ENCODE peak calls at places on chromosomes 12 and 14, in four cellular contexts. One of them, this sample, is unnamed.

GRCh38 chr12:122872815-122873361 is 23.0 kb downstream of the VPS37B start:
- DNase-seq in heart left ventricle: no peak
- DNase-seq in A549: no peak
- DNase-seq in transverse colon: no peak
- DNase-seq in this sample: no peak

GRCh38 chr12:61750604-61751003 is 509.6 kb upstream of the USP15 start:
- DNase-seq in heart left ventricle: no peak
- DNase-seq in A549: no peak
- DNase-seq in transverse colon: no peak
- DNase-seq in this sample: no peak

GRCh38 chr12:31322651-31323248 is 3.2 kb downstream of the SINHCAF start:
- DNase-seq in heart left ventricle: no peak
- DNase-seq in A549: peak; percentile 43
- DNase-seq in transverse colon: peak; percentile 13
- DNase-seq in this sample: peak; percentile 41

GRCh38 chr12:64633940-64634337 is 23.6 kb downstream of the RASSF3 start:
- DNase-seq in heart left ventricle: peak; percentile 32
- DNase-seq in A549: peak; percentile 92
- DNase-seq in transverse colon: peak; percentile 74
- DNase-seq in this sample: no peak

GRCh38 chr14:91354221-91354916 is 63.3 kb downstream of the CCDC88C start:
- DNase-seq in heart left ventricle: no peak
- DNase-seq in A549: no peak
- DNase-seq in transverse colon: no peak
- DNase-seq in this sample: no peak

GRCh38 chr14:95274874-95275273 is 44.8 kb downstream of the CLMN start:
- DNase-seq in heart left ventricle: no peak
- DNase-seq in A549: no peak
- DNase-seq in transverse colon: no peak
- DNase-seq in this sample: no peak

GRCh38 chr14:89351364-89351957 is 65.6 kb downstream of the FOXN3 start:
- DNase-seq in heart left ventricle: peak; percentile 30
- DNase-seq in A549: peak; percentile 29
- DNase-seq in transverse colon: peak; percentile 35
- DNase-seq in this sample: peak; percentile 82

GRCh38 chr12:1994429-1995143 is 9.7 kb downstream of the DCP1B start:
- DNase-seq in heart left ventricle: no peak
- DNase-seq in A549: no peak
- DNase-seq in transverse colon: no peak
- DNase-seq in this sample: no peak

DNA sequence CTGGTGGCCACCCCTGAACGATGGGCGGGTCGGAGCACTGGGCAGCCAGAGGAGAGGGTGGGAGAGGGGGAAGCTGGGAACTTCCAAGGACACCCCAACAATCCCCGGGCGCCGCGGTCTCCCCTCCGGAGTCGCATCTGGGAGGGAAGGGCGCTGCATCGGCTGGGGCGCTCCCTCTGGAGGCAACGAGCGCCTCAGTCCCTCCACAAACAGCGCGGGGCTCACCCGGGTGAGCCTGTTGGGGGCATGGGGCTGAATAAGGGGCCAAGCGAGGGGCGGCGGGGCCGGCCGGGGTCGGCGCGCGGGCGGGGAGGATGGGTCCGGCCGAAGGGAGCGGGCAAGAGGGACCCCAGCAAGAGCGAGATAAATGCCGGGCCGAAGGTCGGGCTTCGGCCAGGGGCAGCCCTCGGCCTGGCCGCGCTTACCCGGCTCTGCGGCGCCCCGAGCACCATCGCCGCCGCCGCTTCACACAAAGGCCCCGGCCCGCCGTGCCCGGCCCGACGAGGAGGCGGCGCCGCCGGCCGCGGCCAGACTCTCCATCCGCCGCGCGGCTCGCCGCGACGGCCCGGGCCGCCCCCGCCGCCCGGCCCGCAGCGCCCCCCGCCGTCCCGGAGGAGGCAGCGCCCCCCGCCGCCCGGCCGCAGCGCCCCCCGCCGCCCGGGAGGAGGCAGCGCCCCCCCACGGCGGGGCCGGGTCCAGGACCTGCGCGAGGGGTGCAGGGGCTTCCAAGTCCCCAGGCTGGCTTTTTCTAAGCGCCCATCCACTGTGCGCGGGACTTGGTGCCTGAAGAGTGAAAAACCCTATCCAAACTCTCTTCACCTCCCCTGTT is at the start of gene ZBTB39:
- DNase-seq in heart left ventricle: peak; percentile 68
- DNase-seq in A549: peak; percentile 60
- DNase-seq in transverse colon: peak; percentile 65
- DNase-seq in this sample: peak; percentile 76
- TF ChIP-seq POLR2A in heart left ventricle: no peak
- TF ChIP-seq POLR2A in A549: peak; percentile 83
- TF ChIP-seq POLR2A in transverse colon: no peak
- TF ChIP-seq POLR2A in this sample: peak; percentile 16

GRCh38 chr12:115785548-115785947 is 491.9 kb downstream of the MED13L start:
- DNase-seq in heart left ventricle: no peak
- DNase-seq in A549: no peak
- DNase-seq in transverse colon: no peak
- DNase-seq in this sample: no peak
- TF ChIP-seq CTCF in heart left ventricle: no peak
- TF ChIP-seq CTCF in A549: no peak
- TF ChIP-seq CTCF in transverse colon: no peak
- TF ChIP-seq CTCF in this sample: no peak

DNA sequence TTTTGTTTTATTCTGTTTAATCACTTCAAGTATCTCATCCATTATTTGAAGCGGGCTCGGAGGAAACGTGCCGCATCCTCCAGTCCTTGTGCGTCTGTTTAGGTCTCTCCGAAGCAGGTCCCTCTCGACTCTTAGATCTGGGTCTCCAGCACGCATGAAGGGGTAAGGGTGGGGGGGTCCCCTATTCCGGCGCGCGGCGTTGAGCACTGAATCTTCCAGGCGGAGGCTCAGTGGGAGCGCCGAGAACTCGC is 311 bp upstream of the LGR5 start:
- DNase-seq in heart left ventricle: no peak
- DNase-seq in A549: no peak
- DNase-seq in transverse colon: no peak
- DNase-seq in this sample: no peak
- H3K4me3 ChIP-seq in heart left ventricle: peak overlapping the region; percentile 39
- H3K4me3 ChIP-seq in A549: peak overlapping the region; percentile 39
- H3K4me3 ChIP-seq in transverse colon: peak overlapping the region; percentile 43
- H3K4me3 ChIP-seq in this sample: peak overlapping the region; percentile 32

GRCh38 chr12:48999371-49000131 is at the start of gene DDN:
- DNase-seq in heart left ventricle: no peak
- DNase-seq in A549: peak; percentile 63
- DNase-seq in transverse colon: no peak
- DNase-seq in this sample: no peak
- TF ChIP-seq POLR2A in heart left ventricle: no peak
- TF ChIP-seq POLR2A in A549: no peak
- TF ChIP-seq POLR2A in transverse colon: no peak
- TF ChIP-seq POLR2A in this sample: no peak

DNA sequence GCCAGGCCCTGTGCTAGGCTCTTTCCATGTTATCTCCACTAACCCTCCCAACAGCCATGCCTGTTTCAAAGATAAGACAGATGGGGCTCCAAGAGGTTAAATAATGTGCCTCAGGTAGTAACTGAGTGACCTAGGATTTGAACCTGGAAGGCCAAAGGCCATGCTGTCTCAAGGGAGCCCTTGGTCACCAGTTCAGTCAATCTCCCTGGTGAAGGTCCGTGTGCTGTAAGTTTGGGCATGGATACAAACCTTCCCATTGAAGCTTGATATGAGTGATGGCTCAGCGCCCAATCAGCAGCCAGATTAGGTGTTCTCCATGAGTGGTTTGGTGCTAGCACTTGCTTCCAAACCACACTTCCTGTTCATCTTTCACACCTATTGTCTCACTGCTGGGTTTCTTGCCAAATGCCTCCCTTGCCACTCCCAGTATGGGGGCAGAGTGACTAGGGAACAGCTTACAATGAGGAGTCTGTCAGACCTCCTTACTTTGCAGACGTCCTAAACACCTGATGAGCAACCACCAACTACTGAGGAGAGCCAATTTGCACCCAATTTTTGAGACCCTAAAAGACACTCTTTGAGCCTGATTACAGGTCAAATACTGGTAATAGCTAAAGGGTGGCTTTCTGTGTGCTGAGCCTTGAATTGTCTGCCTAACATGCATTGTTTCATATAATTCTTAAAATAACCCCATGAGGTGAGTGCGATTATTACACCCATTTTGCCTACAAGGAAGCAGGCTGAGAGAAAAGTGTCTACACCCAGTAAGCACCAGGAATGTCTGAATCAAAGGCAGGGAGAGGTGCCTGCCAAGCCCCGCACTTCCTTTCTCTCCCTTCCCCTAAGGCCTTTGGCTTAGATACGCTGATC is 48.5 kb upstream of the FOS start:
- DNase-seq in heart left ventricle: peak; percentile 76
- DNase-seq in A549: peak; percentile 84
- DNase-seq in transverse colon: peak; percentile 69
- DNase-seq in this sample: no peak
- TF ChIP-seq CTCF in heart left ventricle: no peak
- TF ChIP-seq CTCF in A549: no peak
- TF ChIP-seq CTCF in transverse colon: peak; percentile 82
- TF ChIP-seq CTCF in this sample: no peak

GRCh38 chr12:27802936-27803335 is 22.9 kb upstream of the MANSC4 start:
- DNase-seq in heart left ventricle: no peak
- DNase-seq in A549: no peak
- DNase-seq in transverse colon: no peak
- DNase-seq in this sample: no peak
- H3K4me3 ChIP-seq in heart left ventricle: no peak overlapping the region
- H3K4me3 ChIP-seq in A549: no peak overlapping the region
- H3K4me3 ChIP-seq in transverse colon: no peak overlapping the region
- H3K4me3 ChIP-seq in this sample: no peak overlapping the region

GRCh38 chr12:102063066-102063465 is 1.3 kb upstream of the WASHC3 start:
- DNase-seq in heart left ventricle: no peak
- DNase-seq in A549: peak; percentile 56
- DNase-seq in transverse colon: no peak
- DNase-seq in this sample: no peak

GRCh38 chr12:102061096-102061555 is 665 bp downstream of the WASHC3 start:
- DNase-seq in heart left ventricle: no peak
- DNase-seq in A549: no peak
- DNase-seq in transverse colon: no peak
- DNase-seq in this sample: no peak

GRCh38 chr12:102062419-102062806 is 622 bp upstream of the WASHC3 start:
- DNase-seq in heart left ventricle: no peak
- DNase-seq in A549: no peak
- DNase-seq in transverse colon: no peak
- DNase-seq in this sample: peak; percentile 29

GRCh38 chr12:102059343-102059742 is 2.4 kb downstream of the WASHC3 start:
- DNase-seq in heart left ventricle: no peak
- DNase-seq in A549: no peak
- DNase-seq in transverse colon: no peak
- DNase-seq in this sample: no peak

DNA sequence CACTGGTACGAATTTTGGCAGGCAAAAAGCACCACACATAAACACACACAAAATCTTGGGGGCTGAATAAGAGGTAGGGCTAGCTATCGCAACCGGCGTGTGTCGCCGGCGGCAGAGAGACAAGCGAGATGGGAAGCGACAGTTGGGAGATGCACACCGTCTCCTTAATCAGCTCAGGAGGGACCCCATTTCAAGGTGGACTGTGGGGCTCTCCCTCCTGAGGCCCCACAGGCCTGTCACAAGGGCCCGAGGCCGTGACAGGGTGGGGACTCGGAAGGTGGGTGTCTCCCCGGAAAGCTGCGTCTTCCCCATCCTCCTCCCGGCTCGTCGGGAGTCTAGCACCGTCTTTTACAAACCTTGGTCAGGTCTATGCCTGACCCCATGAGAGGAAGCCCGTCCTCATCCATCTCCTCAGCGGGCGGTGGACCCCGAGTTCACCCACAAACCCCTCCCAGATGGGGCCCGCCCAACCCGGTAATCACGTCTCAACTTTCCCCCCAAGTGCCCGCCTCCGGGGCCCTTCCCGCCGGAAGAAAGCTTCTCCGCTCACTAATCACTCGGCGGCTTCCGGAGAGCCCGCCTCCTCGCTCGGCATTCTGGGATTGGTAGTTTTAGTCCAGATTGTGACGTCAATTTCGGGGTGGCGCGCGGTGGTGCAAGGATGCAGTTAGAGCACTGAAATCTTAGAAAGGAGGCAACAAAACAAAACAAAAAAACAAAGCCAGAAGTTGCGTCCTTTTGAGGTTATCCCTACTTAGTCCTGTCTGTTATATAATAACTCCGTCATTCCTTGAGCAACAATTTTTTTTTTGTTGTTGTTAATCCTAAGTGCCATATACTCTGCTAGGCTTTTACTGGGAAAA is at the start of gene WASHC3:
- DNase-seq in heart left ventricle: peak; percentile 96
- DNase-seq in A549: peak; percentile 91
- DNase-seq in transverse colon: peak; percentile 96
- DNase-seq in this sample: peak; percentile 96
- TF ChIP-seq POLR2A in heart left ventricle: no peak
- TF ChIP-seq POLR2A in A549: peak; percentile 67
- TF ChIP-seq POLR2A in transverse colon: peak; percentile 76
- TF ChIP-seq POLR2A in this sample: peak; percentile 93

DNA sequence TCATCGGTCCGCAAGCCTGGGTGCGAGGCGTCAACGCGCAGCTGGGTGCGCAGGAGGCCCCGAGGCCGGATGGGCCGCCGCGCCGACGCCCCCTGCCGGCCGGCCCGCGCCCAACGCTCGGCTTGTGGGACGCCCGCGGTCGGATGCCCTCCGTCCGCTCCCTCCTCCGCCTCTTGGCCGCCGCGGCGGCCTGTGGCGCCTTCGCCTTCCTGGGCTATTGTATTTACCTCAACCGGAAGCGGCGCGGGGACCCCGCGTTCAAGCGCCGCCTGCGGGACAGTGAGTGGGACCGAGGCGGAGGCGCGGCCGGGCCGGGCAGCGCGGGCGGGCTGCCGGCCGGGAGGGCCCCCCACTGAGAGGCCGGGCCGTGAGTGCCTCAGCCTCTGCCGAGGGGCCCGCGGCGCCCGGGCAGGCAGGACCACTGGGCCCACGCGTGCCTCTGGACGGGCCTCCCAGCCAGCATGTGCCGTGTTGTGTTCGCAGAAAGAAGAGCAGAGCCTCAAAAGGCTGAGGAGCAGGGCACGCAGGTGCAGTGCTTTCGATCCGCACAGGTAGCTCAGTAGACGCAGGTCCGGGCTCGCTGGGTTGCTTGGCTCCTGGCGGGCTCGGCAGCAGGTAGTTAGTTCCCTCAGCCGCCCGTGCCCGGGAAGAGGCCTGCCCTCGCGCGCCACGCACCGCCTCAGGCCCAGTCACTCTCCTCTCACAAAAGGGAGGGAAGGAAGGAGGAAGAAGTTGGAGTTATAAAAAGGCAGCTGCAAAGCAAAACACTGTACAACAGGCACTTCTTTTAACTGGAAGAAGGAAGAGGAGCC is at the start of gene TOMM20L:
- DNase-seq in heart left ventricle: peak; percentile 71
- DNase-seq in A549: peak; percentile 69
- DNase-seq in transverse colon: peak; percentile 80
- DNase-seq in this sample: peak; percentile 71
- TF ChIP-seq CTCF in heart left ventricle: peak; percentile 95
- TF ChIP-seq CTCF in A549: peak; percentile 94
- TF ChIP-seq CTCF in transverse colon: no peak
- TF ChIP-seq CTCF in this sample: peak; percentile 83

GRCh38 chr12:109716092-109716479 is 2.5 kb downstream of the FAM222A start:
- DNase-seq in heart left ventricle: no peak
- DNase-seq in A549: no peak
- DNase-seq in transverse colon: no peak
- DNase-seq in this sample: peak; percentile 60

GRCh38 chr12:109718390-109718789 is 4.8 kb downstream of the FAM222A start:
- DNase-seq in heart left ventricle: no peak
- DNase-seq in A549: no peak
- DNase-seq in transverse colon: no peak
- DNase-seq in this sample: peak; percentile 59

GRCh38 chr12:109719123-109720022 is 5.7 kb downstream of the FAM222A start:
- DNase-seq in heart left ventricle: no peak
- DNase-seq in A549: peak; percentile 49
- DNase-seq in transverse colon: no peak
- DNase-seq in this sample: no peak

GRCh38 chr12:109716512-109717389 is 3.1 kb downstream of the FAM222A start:
- DNase-seq in heart left ventricle: peak; percentile 46
- DNase-seq in A549: no peak
- DNase-seq in transverse colon: peak; percentile 48
- DNase-seq in this sample: peak; percentile 83

GRCh38 chr12:109717390-109718357 is 4.0 kb downstream of the FAM222A start:
- DNase-seq in heart left ventricle: no peak
- DNase-seq in A549: no peak
- DNase-seq in transverse colon: no peak
- DNase-seq in this sample: peak; percentile 45
- H3K4me3 ChIP-seq in heart left ventricle: no peak overlapping the region
- H3K4me3 ChIP-seq in A549: no peak overlapping the region
- H3K4me3 ChIP-seq in transverse colon: no peak overlapping the region
- H3K4me3 ChIP-seq in this sample: no peak overlapping the region

This sample was measured in ovary.